ENCODE peak calls at places on chromosomes 16 and 17, in seven cellular contexts. Y is MM.1S, R is BJ, W is AG10803, F is Peyer's patch, Z is BE2C, K is upper lobe of right lung. G is an unnamed sample.

GRCh38 chr17:13509561-13509960 is 92.2 kb downstream of the HS3ST3A1 start:
- DNase-seq in W (no peak), R (no peak), F (no peak), Z (no peak), K (no peak), Y (no peak), G (no peak)

GRCh38 chr16:89921699-89922476 is 1.3 kb upstream of the TUBB3 start:
- DNase-seq in K (peak; percentile 80), Y (no peak), R (peak; percentile 78), F (peak; percentile 23), W (peak; percentile 92), Z (peak; percentile 96), G (peak; percentile 97)

GRCh38 chr17:44376124-44376523 is 12.5 kb upstream of the FAM171A2 start:
- DNase-seq in K (no peak), W (no peak), R (no peak), Z (peak; percentile 52), Y (no peak), F (no peak), G (no peak)

GRCh38 chr17:39750131-39751015 is 12.6 kb downstream of the GRB7 start:
- DNase-seq in Y (no peak), Z (peak; percentile 38), F (no peak), R (no peak), W (no peak), K (no peak), G (no peak)

GRCh38 chr17:33334703-33335102 is 41.6 kb upstream of the ASIC2 start:
- DNase-seq in R (no peak), W (no peak), Z (no peak), K (no peak), F (no peak), Y (no peak), G (no peak)

GRCh38 chr16:78462261-78463208 is 363.1 kb downstream of the WWOX start:
- DNase-seq in F (no peak), K (no peak), Y (no peak), W (no peak), Z (no peak), R (no peak), G (no peak)

GRCh38 chr17:3004925-3005324 is 58.5 kb downstream of the OR1D5 start:
- DNase-seq in R (no peak), K (no peak), F (no peak), Y (no peak), Z (no peak), W (no peak), G (peak; percentile 36)

GRCh38 chr17:49729074-49729473 is 21.3 kb upstream of the SLC35B1 start:
- DNase-seq in K (no peak), R (no peak), W (peak; percentile 27), Z (no peak), F (no peak), Y (no peak), G (no peak)

GRCh38 chr16:85357924-85358505 is 245.7 kb upstream of the CIBAR2 start:
- DNase-seq in W (no peak), Y (no peak), Z (no peak), R (no peak), K (peak; percentile 51), F (no peak), G (no peak)

GRCh38 chr16:21645261-21645721 is 7.1 kb downstream of the IGSF6 start:
- DNase-seq in K (no peak), F (peak; percentile 40), R (no peak), Y (peak; percentile 79), Z (no peak), W (peak; percentile 25), G (no peak)

GRCh38 chr16:47374629-47375028 is 86.2 kb downstream of the ITFG1 start:
- DNase-seq in R (no peak), Y (no peak), Z (no peak), W (no peak), K (no peak), F (no peak), G (no peak)

GRCh38 chr16:86066755-86067154 is 167.8 kb downstream of the IRF8 start:
- DNase-seq in Y (no peak), Z (no peak), F (no peak), R (no peak), W (no peak), K (no peak), G (no peak)

GRCh38 chr16:14179116-14179515 is 108.0 kb downstream of the MRTFB start:
- DNase-seq in W (no peak), Z (no peak), Y (no peak), K (no peak), F (no peak), R (no peak), G (no peak)

GRCh38 chr17:50056217-50056960 is 479 bp downstream of the ITGA3 start:
- DNase-seq in Z (peak; percentile 75), W (peak; percentile 63), F (peak; percentile 46), R (no peak), Y (peak; percentile 78), K (peak; percentile 86), G (peak; percentile 73)

GRCh38 chr16:1800703-1801102 is 7.2 kb upstream of the IGFALS start:
- DNase-seq in Y (no peak), F (no peak), W (peak; percentile 73), Z (no peak), R (no peak), K (no peak), G (no peak)

GRCh38 chr17:16915752-16916556 is 56.0 kb downstream of the TNFRSF13B start:
- DNase-seq in W (peak; percentile 40), Y (peak; percentile 84), K (peak; percentile 77), Z (peak; percentile 60), F (peak; percentile 72), R (no peak), G (peak; percentile 38)

GRCh38 chr17:58684003-58684402 is 7.8 kb downstream of the TEX14 start:
- DNase-seq in Z (no peak), R (no peak), K (no peak), Y (no peak), W (no peak), F (no peak), G (no peak)

GRCh38 chr16:66457888-66458287 is 30.8 kb downstream of the BEAN1 start:
- DNase-seq in Z (no peak), W (peak; percentile 26), R (no peak), Y (no peak), K (no peak), F (no peak), G (no peak)

GRCh38 chr16:25027781-25028180 is 12.6 kb upstream of the ARHGAP17 start:
- DNase-seq in Z (no peak), F (no peak), W (no peak), K (no peak), R (no peak), Y (no peak), G (no peak)

GRCh38 chr16:30649725-30650368 is 913 bp upstream of the PRR14 start:
- DNase-seq in R (no peak), F (no peak), Z (no peak), W (no peak), K (peak; percentile 81), Y (no peak), G (peak; percentile 70)

GRCh38 chr17:27533874-27534815 is 77.9 kb downstream of the KSR1 start:
- DNase-seq in Z (no peak), Y (no peak), W (peak; percentile 95), R (peak; percentile 78), K (peak; percentile 55), F (no peak), G (no peak)

GRCh38 chr16:52363082-52363481 is 183.9 kb downstream of the TOX3 start:
- DNase-seq in W (no peak), F (no peak), Y (no peak), K (no peak), R (no peak), Z (no peak), G (no peak)

GRCh38 chr17:77873518-77874302 is 84.8 kb upstream of the TNRC6C start:
- DNase-seq in F (no peak), Y (no peak), K (peak; percentile 35), R (no peak), W (no peak), Z (peak; percentile 42), G (no peak)

GRCh38 chr16:69554495-69554894 is 11.3 kb upstream of the NFAT5 start:
- DNase-seq in R (no peak), Y (no peak), K (no peak), F (no peak), W (no peak), Z (peak; percentile 14), G (no peak)
- H3K4me3 ChIP-seq in R (no peak overlapping the region), Y (no peak overlapping the region), K (no peak overlapping the region), F (no peak overlapping the region), W (no peak overlapping the region), Z (no peak overlapping the region), G (no peak overlapping the region)

GRCh38 chr17:55266051-55266957 is 1.5 kb downstream of the HLF start:
- DNase-seq in F (no peak), R (no peak), K (peak; percentile 75), Z (no peak), Y (no peak), W (no peak), G (peak; percentile 42)

GRCh38 chr17:55263565-55264272 is 1.0 kb upstream of the HLF start:
- DNase-seq in F (no peak), Z (no peak), W (no peak), R (no peak), K (no peak), Y (no peak), G (no peak)

GRCh38 chr17:55264640-55265298 is at the start of gene HLF:
- DNase-seq in K (peak; percentile 87), R (no peak), F (peak; percentile 51), Z (peak; percentile 85), Y (peak; percentile 91), W (peak; percentile 62), G (peak; percentile 88)

GRCh38 chr17:55265434-55266021 is 768 bp downstream of the HLF start:
- DNase-seq in W (no peak), Z (peak; percentile 19), F (no peak), K (peak; percentile 72), R (no peak), Y (no peak), G (peak; percentile 47)

GRCh38 chr17:55264273-55264639 is 504 bp upstream of the HLF start:
- DNase-seq in Z (no peak), W (no peak), F (no peak), Y (no peak), R (no peak), K (no peak), G (no peak)
- H3K4me3 ChIP-seq in Z (peak overlapping the region; percentile 39), W (no peak overlapping the region), F (peak overlapping the region; percentile 67), Y (peak overlapping the region; percentile 51), R (no peak overlapping the region), K (peak overlapping the region; percentile 64), G (peak overlapping the region; percentile 78)

DNA sequence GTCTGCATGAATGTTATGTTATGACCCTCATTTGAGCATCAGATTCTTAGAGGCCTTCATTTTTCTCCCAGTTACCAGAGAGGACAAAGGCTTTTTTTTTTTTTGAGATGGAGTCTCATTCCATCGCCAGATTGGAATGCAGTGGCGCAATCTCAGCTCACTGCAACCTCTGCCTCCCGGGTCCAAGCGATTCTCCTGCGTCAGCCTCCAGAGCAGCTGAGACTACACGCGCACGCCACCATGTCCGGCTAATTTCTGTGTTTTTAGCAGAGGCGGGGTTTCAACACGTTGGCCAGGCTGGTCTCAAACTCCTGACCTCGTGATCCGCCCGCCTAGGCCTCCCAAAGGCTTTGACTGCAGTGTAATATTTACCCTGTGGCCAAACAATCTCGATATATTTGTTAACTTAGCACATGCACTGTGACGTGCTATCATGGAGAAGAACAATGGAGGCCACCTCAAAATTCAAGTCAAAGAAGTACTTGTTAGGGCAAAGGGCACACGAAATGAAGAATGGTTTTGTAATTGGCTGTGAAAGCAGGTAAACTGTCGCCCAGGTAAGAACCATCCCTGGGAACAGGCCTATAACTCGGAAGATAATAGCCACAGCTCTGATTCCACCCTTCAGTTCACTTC is 303.4 kb downstream of the SLC39A11 start:
- DNase-seq in K (no peak), F (no peak), R (no peak), Z (no peak), Y (no peak), W (peak; percentile 33), G (no peak)
- H3K4me3 ChIP-seq in K (no peak overlapping the region), F (no peak overlapping the region), R (no peak overlapping the region), Z (no peak overlapping the region), Y (no peak overlapping the region), W (no peak overlapping the region), G (no peak overlapping the region)

GRCh38 chr17:59840908-59841666 is 51.7 kb downstream of the TUBD1 start:
- DNase-seq in W (peak; percentile 63), Z (no peak), F (no peak), Y (no peak), R (no peak), K (no peak), G (no peak)
- H3K4me3 ChIP-seq in W (peak overlapping the region; percentile 100), Z (peak overlapping the region; percentile 17), F (peak overlapping the region; percentile 69), Y (no peak overlapping the region), R (peak overlapping the region; percentile 92), K (peak overlapping the region; percentile 85), G (peak overlapping the region; percentile 8)

G was measured in adrenal gland.